ENCODE peak calls at places on chromosomes 16 and 17, in five cellular contexts. F is choroid plexus epithelial cell, O is PC-3, W is ascending aorta, X is Panc1. I is an unnamed sample.

GRCh38 chr17:970388-970768 is 9.2 kb downstream of the NXN start:
- DNase-seq in W (no peak), X (no peak), F (no peak), O (no peak), I (no peak)

GRCh38 chr17:37458805-37459204 is 30.9 kb upstream of the DUSP14 start:
- DNase-seq in O (peak), X (no peak), W (no peak), F (peak), I (peak)

GRCh38 chr17:50922107-50922506 is 56.0 kb upstream of the TOB1 start:
- DNase-seq in O (no peak), X (no peak), F (no peak), W (no peak), I (no peak)

GRCh38 chr16:9469512-9469911 is 378.1 kb downstream of the HAPSTR1 start:
- DNase-seq in F (peak), X (no peak), O (no peak), W (no peak), I (peak)

GRCh38 chr16:72848759-72849664 is 198.9 kb downstream of the ZFHX3 start:
- DNase-seq in W (peak), F (peak), X (no peak), O (peak), I (peak)

GRCh38 chr17:38341035-38341721 is 2.6 kb downstream of the GPR179 start:
- DNase-seq in W (no peak), X (no peak), O (no peak), F (peak), I (no peak)

GRCh38 chr17:29661220-29661619 is 38.5 kb upstream of the CORO6 start:
- DNase-seq in W (no peak), F (no peak), X (no peak), O (no peak), I (no peak)

GRCh38 chr16:1403733-1404132 is 10.8 kb downstream of the UNKL start:
- DNase-seq in O (no peak), W (no peak), F (no peak), X (no peak), I (no peak)

GRCh38 chr16:85483424-85483823 is 129.7 kb upstream of the GSE1 start:
- DNase-seq in F (no peak), X (no peak), O (no peak), W (no peak), I (no peak)

GRCh38 chr16:89798832-89799370 is 17.5 kb downstream of the FANCA start:
- DNase-seq in W (no peak), O (no peak), X (no peak), F (no peak), I (no peak)

GRCh38 chr16:50197582-50197981 is 44.5 kb downstream of the TENT4B start:
- DNase-seq in O (no peak), W (no peak), X (no peak), F (no peak), I (no peak)

GRCh38 chr16:66798162-66798561 is 3.2 kb downstream of the TERB1 start:
- DNase-seq in O (no peak), X (no peak), F (peak), W (no peak), I (no peak)

DNA sequence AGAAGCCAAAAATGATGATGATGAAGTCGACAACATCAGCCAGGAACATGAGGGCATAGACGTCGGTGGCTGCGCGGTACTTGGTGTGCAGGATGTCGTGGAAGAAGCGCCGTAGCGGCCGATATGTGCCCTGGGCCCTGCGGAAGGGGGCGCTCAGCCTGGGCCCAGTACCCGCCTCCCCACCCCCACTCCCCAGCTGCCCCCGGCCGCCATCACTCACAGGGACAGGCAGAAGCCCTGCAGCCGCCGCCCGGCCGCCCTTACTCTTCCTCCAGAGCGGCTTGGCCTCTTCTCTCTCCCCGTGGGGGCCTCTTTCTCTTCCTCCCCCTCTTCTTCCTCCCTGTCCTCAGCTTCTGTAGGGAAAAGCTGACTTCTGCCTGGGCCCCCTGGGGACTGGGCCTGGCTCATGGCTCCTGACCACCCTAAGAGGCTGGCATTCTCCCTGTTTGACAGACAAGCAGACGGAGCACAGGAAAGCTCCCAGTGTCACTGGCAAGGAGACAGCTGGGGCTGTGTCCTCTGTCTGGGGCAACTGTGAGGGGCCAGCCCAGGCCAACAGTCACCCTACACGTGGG is 14.2 kb downstream of the CTU2 start:
- DNase-seq in O (no peak), X (no peak), W (no peak), F (no peak), I (no peak)
- TF ChIP-seq CTCF in O (no peak), X (no peak), W (no peak), F (no peak), I (no peak)

GRCh38 chr16:88633684-88634140 is 4.7 kb upstream of the IL17C start:
- DNase-seq in F (peak), W (no peak), O (no peak), X (no peak), I (peak)
- TF ChIP-seq CTCF in F (peak), W (no peak), O (no peak), X (peak), I (peak)

DNA sequence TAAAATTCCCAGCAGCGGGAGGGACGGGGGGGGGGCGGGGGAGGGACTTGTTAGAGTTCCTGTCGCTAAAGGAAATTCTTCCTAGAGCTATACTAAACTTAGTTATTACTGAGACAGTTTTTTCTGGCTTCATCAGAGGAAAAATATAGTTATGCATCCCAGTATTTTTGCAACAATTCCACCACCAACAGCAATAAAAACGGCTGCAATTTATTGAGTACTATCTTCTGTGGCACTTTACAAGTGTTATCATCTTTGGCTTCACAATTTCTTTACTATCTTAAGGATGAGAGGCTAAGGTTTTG is 6.9 kb upstream of the DHRS7B start:
- DNase-seq in F (no peak), X (no peak), O (no peak), W (no peak), I (no peak)
- TF ChIP-seq CTCF in F (no peak), X (peak), O (no peak), W (no peak), I (no peak)

GRCh38 chr16:62208934-62209333 is 172.7 kb upstream of the CDH8 start:
- DNase-seq in W (no peak), F (no peak), O (no peak), X (no peak), I (no peak)

GRCh38 chr16:62201911-62202310 is 165.7 kb upstream of the CDH8 start:
- DNase-seq in F (no peak), O (no peak), W (no peak), X (no peak), I (no peak)

GRCh38 chr16:62205459-62205858 is 169.2 kb upstream of the CDH8 start:
- DNase-seq in X (no peak), O (no peak), W (no peak), F (no peak), I (no peak)
- TF ChIP-seq CTCF in X (no peak), O (peak), W (no peak), F (no peak), I (no peak)

GRCh38 chr16:19717319-19717718 is 708 bp downstream of the KNOP1 start:
- DNase-seq in F (no peak), X (no peak), O (no peak), W (no peak), I (no peak)

GRCh38 chr16:19716183-19716582 is 1.8 kb downstream of the KNOP1 start:
- DNase-seq in X (no peak), O (peak), W (no peak), F (no peak), I (no peak)

GRCh38 chr16:19718624-19718965 is 524 bp downstream of the IQCK start:
- DNase-seq in X (no peak), O (no peak), F (peak), W (no peak), I (no peak)

GRCh38 chr16:19715566-19715965 is 2.5 kb downstream of the KNOP1 start:
- DNase-seq in F (no peak), W (no peak), X (no peak), O (peak), I (no peak)

GRCh38 chr16:19717781-19718623 is at the start of the genes IQCK and KNOP1:
- DNase-seq in F (peak), O (peak), W (peak), X (no peak), I (peak)
- TF ChIP-seq CTCF in F (peak), O (no peak), W (no peak), X (no peak), I (peak)

DNA sequence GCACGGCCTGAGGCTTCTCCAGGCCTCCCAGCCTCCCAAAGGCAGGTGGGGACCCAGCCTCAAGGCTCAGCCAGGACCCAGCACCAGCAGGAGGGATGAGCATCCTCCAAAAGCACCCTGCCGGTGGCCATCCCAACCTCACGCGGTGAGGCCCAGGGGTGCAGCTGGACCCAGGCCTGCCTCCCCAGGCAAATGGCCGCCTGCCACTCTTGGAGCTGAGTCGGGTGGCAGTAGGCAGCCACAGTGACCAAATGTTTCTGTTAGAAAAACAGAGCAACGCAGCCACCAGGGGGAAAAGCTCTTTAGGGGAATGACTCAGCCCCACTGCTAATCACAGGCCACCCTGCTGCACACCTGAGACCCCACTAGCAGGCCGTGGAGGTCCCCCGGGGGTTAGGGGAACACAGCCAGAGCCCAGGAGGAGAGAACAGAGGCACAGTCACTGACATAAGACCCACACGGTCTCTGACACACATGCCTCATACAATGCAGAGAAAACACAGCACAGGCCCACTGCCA is 12.5 kb downstream of the BCAR1 start:
- DNase-seq in X (no peak), W (peak), O (no peak), F (no peak), I (no peak)
- TF ChIP-seq CTCF in X (no peak), W (peak), O (peak), F (peak), I (peak)

GRCh38 chr16:19118938-19119431 is 5.2 kb downstream of the ITPRIPL2 start:
- DNase-seq in F (peak), X (no peak), W (peak), O (peak), I (peak)

GRCh38 chr16:19114359-19115147 is 789 bp downstream of the ITPRIPL2 start:
- DNase-seq in W (peak), X (no peak), O (peak), F (peak), I (peak)

GRCh38 chr16:19113577-19114358 is at the start of gene ITPRIPL2:
- DNase-seq in X (peak), F (peak), W (peak), O (peak), I (peak)

GRCh38 chr16:19116711-19117449 is 3.1 kb downstream of the ITPRIPL2 start:
- DNase-seq in F (peak), X (no peak), W (no peak), O (no peak), I (peak)

GRCh38 chr16:19115148-19116021 is 1.6 kb downstream of the ITPRIPL2 start:
- DNase-seq in W (no peak), F (no peak), X (no peak), O (no peak), I (no peak)
- TF ChIP-seq CTCF in W (peak), F (peak), X (peak), O (peak), I (peak)

GRCh38 chr16:12067714-12068401 is 91.3 kb downstream of the SNX29 start:
- DNase-seq in X (peak), W (peak), O (peak), F (peak), I (peak)
- TF ChIP-seq CTCF in X (peak), W (peak), O (peak), F (peak), I (peak)

DNA sequence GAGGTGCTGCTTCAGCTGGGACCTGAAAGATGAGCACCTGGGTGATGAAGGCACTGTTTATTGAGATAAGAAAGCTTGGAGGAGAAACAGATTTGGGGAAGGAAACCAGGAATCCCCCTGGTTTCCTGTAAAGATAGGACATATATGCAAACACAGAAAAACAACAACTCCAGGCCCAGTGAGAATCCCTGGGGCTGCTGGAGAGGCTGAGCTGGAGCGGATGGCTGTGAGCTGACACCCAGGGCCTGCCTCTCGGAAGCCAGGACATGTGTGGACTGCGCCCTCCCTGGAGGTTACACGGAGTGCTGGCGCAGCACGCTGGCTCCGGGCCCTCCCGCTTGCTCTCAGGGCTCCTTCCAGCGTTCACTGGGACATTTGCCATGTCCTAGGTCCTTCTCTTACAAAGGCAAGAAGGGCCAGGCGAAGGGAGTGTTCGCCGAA is 57.5 kb downstream of the CYB5B start:
- DNase-seq in W (peak), F (peak), X (no peak), O (no peak), I (peak)
- TF ChIP-seq CTCF in W (peak), F (no peak), X (no peak), O (no peak), I (peak)

I was measured in fibroblast of villous mesenchyme.